ENCODE peak calls at places on chromosomes 16 and 17, in four cellular contexts. F, X, C and U are unnamed samples.

GRCh38 chr17:78563189-78564145 is 13.7 kb downstream of the DNAH17 start:
- DNase-seq in F (no peak), X (no peak), C (peak), U (no peak)

GRCh38 chr16:61435356-61435755 is 600.9 kb downstream of the CDH8 start:
- DNase-seq in F (no peak), X (no peak), C (no peak), U (no peak)

GRCh38 chr17:51455931-51456330 is 195.6 kb downstream of the UTP18 start:
- DNase-seq in F (no peak), X (no peak), C (no peak), U (no peak)

GRCh38 chr16:399278-400019 is 2.2 kb upstream of the DECR2 start:
- DNase-seq in F (no peak), X (no peak), C (no peak), U (no peak)

GRCh38 chr17:6249747-6250146 is 179.6 kb downstream of the WSCD1 start:
- DNase-seq in F (no peak), X (no peak), C (no peak), U (no peak)

GRCh38 chr17:16512011-16512410 is 20.0 kb upstream of the LRRC75A start:
- DNase-seq in F (no peak), X (no peak), C (no peak), U (no peak)

GRCh38 chr17:9517396-9517795 is 58.2 kb downstream of the STX8 start:
- DNase-seq in F (no peak), X (no peak), C (no peak), U (no peak)

GRCh38 chr17:81514735-81515529 is 2.3 kb upstream of the ACTG1 start:
- DNase-seq in F (peak), X (peak), C (peak), U (no peak)

GRCh38 chr17:39591958-39592954 is 15.5 kb downstream of the NEUROD2 start:
- DNase-seq in F (peak), X (no peak), C (peak), U (peak)

GRCh38 chr17:15291674-15292361 is 26.7 kb upstream of the PMP22 start:
- DNase-seq in F (no peak), X (no peak), C (peak), U (no peak)

GRCh38 chr17:9004132-9004960 is 17.0 kb upstream of the NTN1 start:
- DNase-seq in F (no peak), X (no peak), C (no peak), U (peak)

GRCh38 chr16:9061358-9061813 is 30.1 kb upstream of the HAPSTR1 start:
- DNase-seq in F (no peak), X (no peak), C (no peak), U (no peak)

GRCh38 chr17:48330386-48330785 is 99.6 kb downstream of the SKAP1 start:
- DNase-seq in F (no peak), X (no peak), C (no peak), U (no peak)

GRCh38 chr17:50055055-50055425 is 870 bp upstream of the ITGA3 start:
- DNase-seq in F (peak), X (peak), C (no peak), U (no peak)

GRCh38 chr16:77556203-77556602 is 121.4 kb upstream of the ADAMTS18 start:
- DNase-seq in F (peak), X (no peak), C (no peak), U (no peak)

GRCh38 chr16:2489581-2489980 is 14.7 kb downstream of the TBC1D24 start:
- DNase-seq in F (no peak), X (no peak), C (no peak), U (no peak)

GRCh38 chr16:59632266-59632855 is 898.2 kb upstream of the GOT2 start:
- DNase-seq in F (no peak), X (no peak), C (peak), U (no peak)

GRCh38 chr16:28569011-28569410 is 15.3 kb downstream of the SGF29 start:
- DNase-seq in F (no peak), X (no peak), C (peak), U (no peak)

GRCh38 chr16:608019-608418 is 18.2 kb downstream of the RAB40C start:
- DNase-seq in F (no peak), X (no peak), C (no peak), U (no peak)

GRCh38 chr17:20241855-20242254 is 225.5 kb downstream of the LGALS9B start:
- DNase-seq in F (no peak), X (no peak), C (no peak), U (no peak)

GRCh38 chr17:29027521-29027920 is 15.4 kb upstream of the PIPOX start:
- DNase-seq in F (no peak), X (no peak), C (no peak), U (no peak)

GRCh38 chr16:16093625-16094332 is 129.5 kb downstream of the ABCC6 start:
- DNase-seq in F (no peak), X (no peak), C (no peak), U (no peak)

GRCh38 chr16:59305850-59306249 is 571.7 kb upstream of the GOT2 start:
- DNase-seq in F (no peak), X (no peak), C (no peak), U (no peak)

GRCh38 chr16:1375741-1376410 is 24.1 kb downstream of the GNPTG start:
- DNase-seq in F (no peak), X (no peak), C (no peak), U (no peak)

GRCh38 chr17:80524150-80524712 is 20.4 kb upstream of the RPTOR start:
- DNase-seq in F (no peak), X (no peak), C (no peak), U (no peak)

GRCh38 chr17:65754641-65755040 is 193.2 kb upstream of the AXIN2 start:
- DNase-seq in F (no peak), X (no peak), C (no peak), U (no peak)

GRCh38 chr16:23148513-23149266 is 562 bp downstream of the USP31 start:
- DNase-seq in F (peak), X (peak), C (peak), U (peak)

GRCh38 chr16:57128787-57129389 is 36.5 kb downstream of the CPNE2 start:
- DNase-seq in F (no peak), X (peak), C (no peak), U (no peak)

GRCh38 chr17:82737981-82738877 is 2.8 kb downstream of the FN3K start:
- DNase-seq in F (no peak), X (peak), C (peak), U (no peak)

GRCh38 chr17:32976605-32977004 is 15.0 kb upstream of the SPACA3 start:
- DNase-seq in F (no peak), X (no peak), C (no peak), U (no peak)

GRCh38 chr16:58222532-58223316 is 24.8 kb upstream of the CSNK2A2 start:
- DNase-seq in F (no peak), X (no peak), C (peak), U (no peak)

GRCh38 chr17:79802736-79803420 is 6.0 kb upstream of the CBX8 start:
- DNase-seq in F (no peak), X (no peak), C (no peak), U (no peak)

GRCh38 chr17:2237521-2237921 is 66.1 kb downstream of the SMG6 start:
- DNase-seq in F (no peak), X (no peak), C (peak), U (no peak)

GRCh38 chr17:2237960-2238359 is 65.6 kb downstream of the SMG6 start:
- DNase-seq in F (no peak), X (no peak), C (no peak), U (no peak)

GRCh38 chr17:2239882-2240430 is 63.6 kb downstream of the SMG6 start:
- DNase-seq in F (no peak), X (no peak), C (peak), U (no peak)

GRCh38 chr17:2239170-2239551 is 64.4 kb downstream of the SMG6 start:
- DNase-seq in F (no peak), X (no peak), C (no peak), U (no peak)

GRCh38 chr17:2238432-2239169 is 65.0 kb downstream of the SMG6 start:
- DNase-seq in F (no peak), X (no peak), C (no peak), U (no peak)
- TF ChIP-seq CTCF in F (no peak), X (no peak), C (no peak), U (no peak)

GRCh38 chr16:25390761-25391160 is 133.1 kb upstream of the ZKSCAN2 start:
- DNase-seq in F (no peak), X (no peak), C (no peak), U (no peak)

GRCh38 chr16:25395528-25395927 is 137.9 kb upstream of the ZKSCAN2 start:
- DNase-seq in F (no peak), X (no peak), C (no peak), U (no peak)
- TF ChIP-seq CTCF in F (no peak), X (no peak), C (no peak), U (peak)

GRCh38 chr16:11586856-11587642 is at the start of gene LITAF:
- DNase-seq in F (peak), X (peak), C (peak), U (peak)
- TF ChIP-seq CTCF in F (peak), X (no peak), C (peak), U (no peak)

DNA sequence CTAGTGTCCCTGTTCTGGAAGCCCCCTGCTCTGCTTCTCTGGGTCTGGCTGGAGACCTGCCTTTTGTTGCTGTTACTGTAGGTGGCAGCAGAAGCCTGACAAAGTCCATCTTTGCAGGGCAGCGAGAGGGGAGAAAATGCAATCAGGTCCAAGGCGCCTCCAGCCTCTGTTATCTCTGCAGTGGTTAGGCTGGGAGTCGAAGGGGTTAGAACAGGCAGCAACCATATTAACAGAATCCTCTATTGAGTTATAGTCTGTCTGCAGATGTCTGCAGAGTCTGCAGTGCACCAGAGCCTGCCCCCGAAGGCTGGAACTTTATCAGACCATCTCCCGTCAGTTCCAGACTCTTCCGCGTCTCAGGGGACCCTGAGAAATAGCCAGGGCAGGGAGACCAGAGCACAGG is 404.9 kb upstream of the EEF2KMT start:
- DNase-seq in F (peak), X (no peak), C (no peak), U (peak)
- TF ChIP-seq CTCF in F (peak), X (no peak), C (no peak), U (peak)

DNA sequence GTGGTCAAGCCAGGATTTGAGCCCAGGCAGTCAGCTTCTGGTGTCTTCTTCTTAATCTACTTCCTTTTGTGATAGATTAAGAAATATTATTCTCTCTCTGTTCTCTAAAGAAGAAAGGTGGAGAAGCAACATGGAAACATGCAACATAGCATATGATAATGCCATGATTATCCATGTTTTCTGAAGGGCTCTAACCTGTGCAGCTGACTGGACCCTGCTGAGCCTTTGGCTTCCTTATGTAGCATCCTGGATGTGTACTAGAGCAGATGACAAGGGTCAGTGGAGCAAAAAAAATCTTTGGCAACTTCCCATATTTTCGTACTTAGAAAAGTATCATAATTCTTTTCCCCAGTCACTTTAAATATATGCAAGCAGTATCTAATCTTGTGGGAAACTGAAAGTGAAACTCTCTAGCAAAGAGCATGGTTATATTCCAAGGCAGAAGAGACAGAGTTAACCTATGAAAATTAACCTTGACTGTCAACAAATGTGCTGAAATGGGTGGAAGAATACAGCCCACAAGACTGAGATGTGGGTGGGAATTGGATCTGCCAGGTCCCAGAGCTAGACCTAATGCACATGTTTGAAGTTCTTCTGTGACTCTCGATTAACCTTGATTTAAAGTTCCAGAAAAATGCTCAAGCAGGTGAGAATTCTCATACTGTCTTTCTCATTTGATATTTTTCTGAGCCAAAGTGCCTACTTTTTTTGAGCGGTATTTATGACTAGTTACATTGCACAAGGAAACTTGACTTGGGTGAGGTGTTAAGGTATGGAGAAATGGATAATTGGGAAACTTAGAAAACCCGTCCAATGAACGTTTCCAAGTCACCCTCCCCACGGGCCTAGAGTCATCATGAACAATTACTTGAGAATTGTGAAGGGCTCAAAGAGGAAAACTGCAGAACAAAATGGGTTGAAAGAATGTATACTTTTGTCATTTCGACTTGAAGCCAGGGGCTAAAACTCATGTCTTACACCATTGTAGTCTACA is 248.6 kb downstream of the FTO start:
- DNase-seq in F (no peak), X (no peak), C (peak), U (no peak)
- TF ChIP-seq CTCF in F (no peak), X (no peak), C (no peak), U (no peak)